ENCODE peak calls at places on chromosomes 12 and 14, in four cellular contexts. G is astrocyte, C is PC-9, E is DND-41. F is an unnamed sample.

GRCh38 chr14:52844262-52845060 is 53.1 kb upstream of the GNPNAT1 start:
- DNase-seq in G (no peak), C (no peak), E (no peak), F (peak)

GRCh38 chr14:101031186-101031585 is 127.7 kb upstream of the RTL1 start:
- DNase-seq in G (no peak), C (no peak), E (no peak), F (no peak)

GRCh38 chr14:68088463-68088862 is 268.9 kb downstream of the RAD51B start:
- DNase-seq in G (peak), C (no peak), E (peak), F (no peak)

GRCh38 chr14:33480589-33481184 is 470.2 kb downstream of the EGLN3 start:
- DNase-seq in G (no peak), C (no peak), E (no peak), F (no peak)

GRCh38 chr12:104944252-104944651 is 13.8 kb downstream of the SLC41A2 start:
- DNase-seq in G (no peak), C (no peak), E (no peak), F (no peak)

GRCh38 chr14:76007852-76008251 is 22.3 kb downstream of the IFT43 start:
- DNase-seq in G (no peak), C (no peak), E (no peak), F (no peak)

GRCh38 chr12:51822956-51823355 is 25.6 kb downstream of the FIGNL2 start:
- DNase-seq in G (no peak), C (no peak), E (no peak), F (no peak)

GRCh38 chr12:123971770-123972447 is 722 bp downstream of the CCDC92 start:
- DNase-seq in G (peak), C (no peak), E (peak), F (peak)

GRCh38 chr12:20628999-20629398 is 66.1 kb upstream of the SLCO1C1 start:
- DNase-seq in G (no peak), C (no peak), E (no peak), F (no peak)
- H2AFZ ChIP-seq in G (no peak), C (peak), E (no peak), F (no peak)

DNA sequence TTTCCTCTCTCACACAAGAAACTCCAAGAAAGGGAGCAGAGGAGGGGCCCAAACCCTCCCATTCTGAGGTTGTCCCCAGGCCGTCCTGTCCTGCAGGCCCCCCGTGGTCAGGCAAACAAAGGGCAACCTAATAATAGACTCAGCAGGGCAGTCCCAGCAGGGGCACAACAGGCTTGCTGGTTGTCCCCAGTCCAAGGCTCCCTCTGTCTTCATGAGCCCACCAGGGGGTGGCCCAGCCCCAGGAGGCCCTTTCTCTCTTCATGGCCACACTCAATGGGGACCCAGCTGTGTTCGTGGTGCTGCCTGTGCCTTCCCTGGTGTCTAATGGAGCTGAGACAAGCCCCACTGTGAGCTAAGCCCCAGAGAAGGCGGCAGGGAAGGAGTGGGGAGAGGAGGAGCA is 359.9 kb downstream of the ADGRD1 start:
- DNase-seq in G (no peak), C (no peak), E (no peak), F (no peak)
- H2AFZ ChIP-seq in G (no peak), C (no peak), E (no peak), F (no peak)

GRCh38 chr12:59780605-59781135 is 184.8 kb downstream of the SLC16A7 start:
- DNase-seq in G (peak), C (no peak), E (no peak), F (no peak)
- H2AFZ ChIP-seq in G (no peak), C (no peak), E (no peak), F (no peak)

DNA sequence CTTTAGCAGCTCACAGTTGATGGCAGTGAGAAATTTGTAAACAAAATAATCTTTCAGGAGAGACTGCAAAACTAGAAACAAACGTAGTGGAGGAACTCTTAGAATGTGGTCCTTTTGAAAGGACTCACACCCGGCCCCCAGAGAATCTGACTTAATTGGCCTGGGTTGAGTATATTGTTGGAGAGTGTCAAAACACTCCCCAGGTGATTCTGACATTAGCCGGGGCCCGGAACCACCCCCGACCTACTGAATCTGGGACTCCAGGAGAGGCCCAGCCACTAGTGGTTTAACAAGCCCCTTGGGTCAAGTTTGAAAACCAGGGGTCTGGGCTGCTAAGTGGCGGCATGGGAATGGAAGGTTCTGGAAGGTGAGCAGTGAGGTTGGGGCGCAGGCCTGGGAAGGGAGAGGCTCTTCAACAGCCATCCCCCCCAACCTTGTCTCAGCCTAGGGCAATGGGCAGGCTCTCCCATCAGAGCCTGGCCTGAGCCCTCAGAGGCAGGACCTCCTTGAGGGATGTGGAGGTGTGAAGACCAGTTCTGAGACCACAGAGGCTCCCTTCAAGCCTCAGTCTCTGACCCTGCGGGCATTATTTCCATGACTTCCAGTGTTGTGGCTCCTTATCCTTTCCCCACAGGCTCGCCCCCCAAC is 1.1 kb upstream of the ELK3 start:
- DNase-seq in G (no peak), C (no peak), E (no peak), F (no peak)
- H2AFZ ChIP-seq in G (no peak), C (peak), E (no peak), F (no peak)

DNA sequence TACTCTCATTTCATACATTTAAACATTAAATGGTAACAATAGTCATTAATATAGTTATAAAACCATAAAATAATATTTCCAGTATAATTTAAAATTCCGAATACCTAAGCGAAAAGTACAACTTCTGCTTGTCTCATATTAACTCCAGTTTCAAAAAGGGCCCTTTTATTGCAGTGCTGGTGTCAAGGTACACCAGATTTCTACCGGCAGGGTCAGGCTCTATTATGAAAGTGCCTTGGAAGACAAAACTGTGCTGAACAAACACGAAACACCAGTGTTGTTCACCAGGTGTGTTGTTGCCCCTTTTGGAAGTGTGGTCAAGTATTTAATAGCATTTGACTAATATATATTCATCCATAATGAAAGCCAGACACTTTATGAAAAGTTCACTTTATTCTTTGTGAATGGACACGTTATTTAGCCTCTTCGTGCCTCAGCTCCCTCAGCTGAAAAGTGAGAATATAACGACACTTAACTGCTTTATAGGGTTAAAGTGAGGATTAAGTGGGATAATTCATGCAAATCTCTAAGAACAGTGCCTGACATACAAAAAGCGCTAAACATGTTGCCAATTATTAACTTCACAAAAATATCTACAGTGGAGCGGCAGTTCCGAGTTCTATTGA is 20.3 kb upstream of the GNS start:
- DNase-seq in G (no peak), C (no peak), E (no peak), F (no peak)
- H2AFZ ChIP-seq in G (no peak), C (peak), E (no peak), F (no peak)

GRCh38 chr14:23095196-23096108 is at the start of gene C14orf119:
- DNase-seq in G (peak), C (peak), E (peak), F (peak)

GRCh38 chr14:23093526-23093925 is 1.4 kb downstream of the ACIN1 start:
- DNase-seq in G (no peak), C (no peak), E (no peak), F (no peak)

GRCh38 chr14:23093104-23093503 is 1.8 kb downstream of the ACIN1 start:
- DNase-seq in G (no peak), C (no peak), E (no peak), F (no peak)

GRCh38 chr14:23093993-23094665 is 807 bp downstream of the ACIN1 start:
- DNase-seq in G (no peak), C (no peak), E (no peak), F (peak)

GRCh38 chr14:23094666-23095195 is at the start of gene ACIN1:
- DNase-seq in G (peak), C (peak), E (peak), F (no peak)
- H2AFZ ChIP-seq in G (peak), C (peak), E (peak), F (no peak)

GRCh38 chr12:117007618-117008017 is 91.6 kb downstream of the TESC start:
- DNase-seq in G (no peak), C (no peak), E (no peak), F (no peak)
- H2AFZ ChIP-seq in G (no peak), C (no peak), E (no peak), F (no peak)

GRCh38 chr14:73261520-73262426 is 24.5 kb downstream of the PAPLN start:
- DNase-seq in G (no peak), C (no peak), E (no peak), F (no peak)
- H2AFZ ChIP-seq in G (no peak), C (no peak), E (no peak), F (no peak)

DNA sequence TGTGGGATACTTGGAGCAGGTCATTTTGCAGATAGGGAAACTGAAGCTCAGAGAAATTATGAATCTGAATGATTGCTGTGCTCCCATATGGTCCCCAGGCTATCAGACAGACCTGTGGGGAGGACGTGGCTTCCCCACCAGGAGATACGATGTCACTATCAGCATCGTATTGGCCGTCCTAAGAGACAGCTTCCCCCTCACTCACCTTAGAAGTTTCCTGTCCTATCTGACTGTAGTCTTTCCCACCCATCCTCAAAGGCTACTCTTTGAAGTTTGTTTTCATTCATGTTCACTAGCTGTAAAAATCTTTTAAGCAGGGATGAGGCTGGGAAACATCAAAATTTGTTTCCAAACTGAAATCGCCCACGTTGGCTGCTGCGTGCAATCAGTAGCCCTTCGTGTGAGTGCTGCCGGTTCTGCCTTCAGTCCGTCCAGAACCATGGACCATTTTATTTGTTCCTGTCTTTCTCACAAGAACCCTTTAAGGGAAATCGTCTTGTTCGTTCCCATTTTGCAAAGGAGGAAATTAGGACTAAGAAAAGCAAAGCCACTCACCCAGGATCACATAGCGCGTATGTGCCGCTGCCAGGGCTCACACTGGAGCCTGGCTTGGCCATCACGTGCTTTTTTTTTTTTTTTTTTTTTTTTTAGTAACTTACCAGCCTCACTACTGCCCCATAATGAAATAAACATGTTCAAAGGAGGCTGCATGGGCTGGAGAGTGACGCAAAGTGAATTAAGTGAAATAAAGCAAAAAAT is 1.0 kb upstream of the KDM2B start:
- DNase-seq in G (no peak), C (no peak), E (no peak), F (no peak)
- H2AFZ ChIP-seq in G (peak), C (no peak), E (peak), F (no peak)

GRCh38 chr12:109097140-109097434 is 310 bp upstream of the UNG start:
- DNase-seq in G (no peak), C (no peak), E (no peak), F (no peak)
- H2AFZ ChIP-seq in G (peak), C (peak), E (peak), F (no peak)